ENCODE peak calls at places on chromosomes 3 and 15, in six cellular contexts. A is heart right ventricle, W is fibroblast of pulmonary artery, D is GM13977, H is left lung, N is natural killer cell. Z is an unnamed sample.
A peak's percentile ranks its signal among the peaks of the same experiment; 100 is the strongest.

GRCh38 chr15:72252663-72253299 is 19.6 kb downstream of the PARP6 start:
- DNase-seq in N (no peak), A (no peak), H (no peak), D (no peak), W (no peak), Z (no peak)

GRCh38 chr3:151772825-151773480 is 39.2 kb downstream of the AADACL2 start:
- DNase-seq in H (no peak), W (peak; percentile 47), A (no peak), N (no peak), D (no peak), Z (no peak)

GRCh38 chr3:133863865-133864264 is 31.8 kb downstream of the RAB6B start:
- DNase-seq in H (no peak), N (no peak), D (no peak), A (no peak), W (no peak), Z (no peak)

GRCh38 chr15:90750186-90750585 is 33.0 kb downstream of the BLM start:
- DNase-seq in W (no peak), A (no peak), H (no peak), N (no peak), D (no peak), Z (no peak)

GRCh38 chr3:128385080-128385832 is 81.4 kb downstream of the DNAJB8 start:
- DNase-seq in N (no peak), D (no peak), A (peak; percentile 74), W (peak; percentile 87), H (peak; percentile 45), Z (no peak)

GRCh38 chr3:14889943-14890342 is 57.4 kb upstream of the NR2C2 start:
- DNase-seq in W (no peak), H (no peak), A (no peak), N (no peak), D (no peak), Z (no peak)

GRCh38 chr15:63503739-63504246 is 600 bp upstream of the USP3 start:
- DNase-seq in A (no peak), D (peak; percentile 37), H (peak; percentile 75), N (peak; percentile 83), W (peak; percentile 90), Z (no peak)

GRCh38 chr3:33488246-33488645 is 48.0 kb upstream of the UBP1 start:
- DNase-seq in H (no peak), A (no peak), W (no peak), D (no peak), N (no peak), Z (no peak)

GRCh38 chr15:78540955-78541743 is 905 bp downstream of the PSMA4 start:
- DNase-seq in N (no peak), H (no peak), W (no peak), A (no peak), D (peak; percentile 36), Z (no peak)

GRCh38 chr15:39747326-39747725 is 35.3 kb downstream of the FSIP1 start:
- DNase-seq in W (peak; percentile 79), D (no peak), H (no peak), A (no peak), N (no peak), Z (no peak)

GRCh38 chr3:196969001-196969659 is 497 bp upstream of the PIGZ start:
- DNase-seq in D (peak; percentile 82), W (no peak), A (peak; percentile 39), N (peak; percentile 39), H (peak; percentile 49), Z (no peak)

GRCh38 chr15:38308242-38308641 is 55.6 kb downstream of the SPRED1 start:
- DNase-seq in D (no peak), H (no peak), W (no peak), A (no peak), N (no peak), Z (no peak)

GRCh38 chr3:175526609-175527280 is 667.6 kb downstream of the NAALADL2 start:
- DNase-seq in A (no peak), N (no peak), W (peak; percentile 16), H (no peak), D (no peak), Z (no peak)

GRCh38 chr3:127454051-127454450 is 136.5 kb downstream of the TPRA1 start:
- DNase-seq in H (peak; percentile 19), N (no peak), D (no peak), W (no peak), A (no peak), Z (peak; percentile 11)

GRCh38 chr3:66220066-66220465 is 735 bp upstream of the SLC25A26 start:
- DNase-seq in D (no peak), W (no peak), A (no peak), H (no peak), N (no peak), Z (no peak)

GRCh38 chr3:53045107-53045783 is 628 bp downstream of the SFMBT1 start:
- DNase-seq in D (peak; percentile 91), A (peak; percentile 73), N (peak; percentile 62), H (peak; percentile 37), W (peak; percentile 44), Z (peak; percentile 67)

GRCh38 chr3:48425281-48425812 is 4.5 kb downstream of the PLXNB1 start:
- DNase-seq in H (no peak), D (no peak), N (no peak), A (peak; percentile 54), W (no peak), Z (no peak)

GRCh38 chr3:140342668-140343067 is 335.2 kb upstream of the TRIM42 start:
- DNase-seq in D (no peak), A (no peak), W (no peak), N (no peak), H (no peak), Z (no peak)

GRCh38 chr3:182925330-182925943 is 54.9 kb downstream of the DCUN1D1 start:
- DNase-seq in D (peak; percentile 56), A (peak; percentile 24), H (no peak), W (peak; percentile 41), N (no peak), Z (no peak)

GRCh38 chr3:156483961-156484787 is 70.7 kb downstream of the SSR3 start:
- DNase-seq in A (no peak), D (peak; percentile 21), H (no peak), N (peak; percentile 33), W (peak; percentile 75), Z (peak; percentile 20)

GRCh38 chr3:190105876-190106275 is 14.8 kb downstream of the P3H2 start:
- DNase-seq in W (peak; percentile 26), A (no peak), H (no peak), N (no peak), D (no peak), Z (no peak)

GRCh38 chr3:152021951-152022461 is 148.6 kb downstream of the SUCNR1 start:
- DNase-seq in H (peak; percentile 46), W (peak; percentile 69), A (no peak), N (no peak), D (no peak), Z (no peak)

GRCh38 chr3:189641776-189642175 is 10.6 kb downstream of the TP63 start:
- DNase-seq in W (no peak), N (no peak), H (no peak), A (no peak), D (no peak), Z (no peak)

GRCh38 chr3:190074817-190075216 is 45.9 kb downstream of the P3H2 start:
- DNase-seq in N (no peak), D (no peak), A (no peak), H (no peak), W (no peak), Z (no peak)

GRCh38 chr3:52532838-52533622 is 627 bp downstream of the NT5DC2 start:
- DNase-seq in A (peak; percentile 47), D (peak; percentile 71), W (peak; percentile 12), H (peak; percentile 44), N (peak; percentile 40), Z (peak; percentile 43)

DNA sequence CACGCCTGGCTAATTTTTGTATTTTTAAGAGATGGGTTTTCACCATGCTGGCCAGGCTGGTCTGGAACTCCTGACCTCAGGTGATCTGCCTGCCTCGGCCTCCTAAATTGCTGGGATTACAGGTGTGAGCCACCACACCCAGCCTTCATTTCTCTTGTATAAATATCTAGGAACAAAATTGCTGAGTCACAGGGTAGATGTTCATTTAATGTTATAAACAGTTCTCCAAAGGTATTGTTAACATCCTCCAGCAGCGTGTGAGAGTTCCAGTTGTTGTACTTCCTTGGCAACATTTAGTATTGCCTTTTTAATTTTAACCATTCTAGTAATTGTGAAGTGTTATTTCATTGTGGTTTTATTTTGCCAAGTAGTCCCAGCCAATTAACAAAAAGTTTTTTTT is 23.6 kb upstream of the MTMR14 start:
- DNase-seq in D (no peak), A (no peak), N (no peak), H (no peak), W (no peak), Z (no peak)
- TF ChIP-seq CTCF in D (no peak), A (no peak), N (no peak), H (no peak), W (no peak), Z (no peak)

GRCh38 chr15:28921925-28922711 is 36.3 kb downstream of the APBA2 start:
- DNase-seq in H (no peak), D (no peak), W (no peak), N (no peak), A (no peak), Z (no peak)
- TF ChIP-seq CTCF in H (no peak), D (no peak), W (peak; percentile 20), N (no peak), A (no peak), Z (no peak)

GRCh38 chr3:170059447-170059846 is 21.7 kb downstream of the GPR160 start:
- DNase-seq in H (no peak), N (no peak), W (no peak), D (no peak), A (no peak), Z (no peak)

GRCh38 chr3:170058127-170058526 is 20.3 kb downstream of the GPR160 start:
- DNase-seq in H (no peak), A (no peak), W (no peak), N (no peak), D (no peak), Z (no peak)

GRCh38 chr3:170056710-170057454 is 19.1 kb downstream of the GPR160 start:
- DNase-seq in D (peak; percentile 81), H (no peak), A (no peak), N (no peak), W (no peak), Z (no peak)

GRCh38 chr3:170055209-170055608 is 17.4 kb downstream of the GPR160 start:
- DNase-seq in D (peak; percentile 67), W (no peak), N (no peak), A (no peak), H (no peak), Z (no peak)

GRCh38 chr3:170057550-170057949 is 19.8 kb downstream of the GPR160 start:
- DNase-seq in A (no peak), H (no peak), W (no peak), D (no peak), N (no peak), Z (no peak)
- TF ChIP-seq CTCF in A (no peak), H (no peak), W (no peak), D (no peak), N (no peak), Z (no peak)

DNA sequence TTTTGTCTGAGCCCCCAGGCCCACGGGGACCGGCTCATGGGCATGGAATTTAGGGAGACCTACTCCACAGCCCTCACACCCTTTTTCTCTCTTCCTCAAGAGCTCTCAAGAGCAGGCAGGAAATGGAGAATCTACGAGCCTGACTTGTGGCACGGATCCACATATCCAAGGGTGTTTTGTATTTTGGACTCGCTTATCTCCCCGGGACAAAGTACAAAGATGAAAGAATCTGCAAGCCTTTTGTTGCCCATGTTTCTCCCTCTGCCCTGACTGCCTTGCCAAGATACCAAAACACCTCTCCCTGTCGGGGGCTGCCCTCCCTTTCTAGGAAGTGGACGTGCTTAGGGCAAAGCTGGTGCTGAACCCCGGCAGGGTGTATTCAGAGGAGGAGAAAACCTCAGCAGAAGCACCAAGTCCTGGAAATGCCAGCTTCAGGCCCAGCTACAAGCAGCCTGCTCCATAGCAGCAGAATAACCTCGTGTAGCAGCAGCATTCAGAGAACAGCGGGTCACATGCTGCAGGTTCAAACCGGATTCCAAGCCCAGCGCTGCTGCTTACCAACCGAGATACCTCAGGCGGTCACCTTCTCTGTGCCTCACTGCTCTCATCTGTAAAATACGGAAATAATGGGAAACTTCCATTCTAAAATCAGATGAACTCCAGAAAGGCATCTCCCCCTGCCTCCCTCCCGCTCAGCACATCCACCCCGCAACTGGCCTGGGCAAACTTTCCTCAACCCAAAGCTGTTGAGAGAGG is 35.2 kb downstream of the DNASE1L3 start:
- DNase-seq in A (no peak), W (peak; percentile 53), D (no peak), H (no peak), N (no peak), Z (no peak)
- TF ChIP-seq CTCF in A (no peak), W (no peak), D (no peak), H (no peak), N (no peak), Z (no peak)